ENCODE peak calls at places on chromosomes 3 and 15, in ten cellular contexts. N is HuH-7; G is activated CD4-positive, alpha-beta T cell treated with anti-CD3 and anti-CD28 coated beads, Interleukin-2, amount 50 U/mL, for 4 hours; Q is activated T-cell treated with anti-CD3 and anti-CD28 coated beads for 24 hours; Z is heart left ventricle; K is mucosa of descending colon; D is NCI-H1436; A is Caco-2; O is NCI-H2029; P is dermis microvascular lymphatic vessel endothelial cell. J is an unnamed sample.

GRCh38 chr3:141261472-141262171 is 30.0 kb downstream of the PXYLP1 start:
- DNase-seq in N (no peak), G (no peak), Q (no peak), Z (no peak), K (no peak), D (no peak), A (no peak), O (peak), P (no peak), J (no peak)

GRCh38 chr3:100402150-100402706 is 889 bp downstream of the LNP1 start:
- DNase-seq in N (no peak), G (no peak), Q (no peak), Z (no peak), K (no peak), D (peak), A (no peak), O (no peak), P (peak), J (no peak)

GRCh38 chr3:106609666-106610301 is 741.0 kb upstream of the CBLB start:
- DNase-seq in N (peak), G (peak), Q (peak), Z (peak), K (peak), D (peak), A (peak), O (peak), P (peak), J (peak)

GRCh38 chr15:56929389-56929788 is 10.9 kb downstream of the TCF12 start:
- DNase-seq in N (no peak), G (no peak), Q (no peak), Z (no peak), K (no peak), D (no peak), A (no peak), O (no peak), P (no peak), J (no peak)

GRCh38 chr3:148400754-148401153 is 296.9 kb upstream of the AGTR1 start:
- DNase-seq in N (no peak), G (no peak), Q (no peak), Z (no peak), K (no peak), D (no peak), A (no peak), O (no peak), P (no peak), J (no peak)

GRCh38 chr3:18861137-18861536 is 287.2 kb upstream of the KCNH8 start:
- DNase-seq in N (no peak), G (no peak), Q (no peak), Z (no peak), K (no peak), D (no peak), A (no peak), O (no peak), P (no peak), J (no peak)

GRCh38 chr3:178637802-178638201 is 101.6 kb downstream of the KCNMB2 start:
- DNase-seq in N (no peak), G (no peak), Q (no peak), Z (no peak), K (no peak), D (no peak), A (no peak), O (no peak), P (no peak), J (no peak)

GRCh38 chr3:133191818-133192217 is 153.6 kb downstream of the TMEM108 start:
- DNase-seq in N (no peak), G (no peak), Q (no peak), Z (no peak), K (no peak), D (no peak), A (no peak), O (no peak), P (no peak), J (no peak)

GRCh38 chr15:40399370-40399769 is 6.2 kb upstream of the IVD start:
- DNase-seq in N (no peak), G (no peak), Q (no peak), Z (no peak), K (no peak), D (no peak), A (no peak), O (no peak), P (no peak), J (no peak)

GRCh38 chr15:52247481-52247880 is 48.1 kb downstream of the MYO5C start:
- DNase-seq in N (no peak), G (no peak), Q (no peak), Z (no peak), K (no peak), D (no peak), A (no peak), O (no peak), P (no peak), J (no peak)

GRCh38 chr3:193418576-193419373 is 40.2 kb upstream of the ATP13A5 start:
- DNase-seq in N (no peak), G (no peak), Q (no peak), Z (no peak), K (no peak), D (no peak), A (no peak), O (no peak), P (no peak), J (no peak)

GRCh38 chr15:63351170-63351569 is 30.5 kb downstream of the CA12 start:
- DNase-seq in N (no peak), G (no peak), Q (no peak), Z (no peak), K (peak), D (no peak), A (no peak), O (no peak), P (no peak), J (no peak)

GRCh38 chr15:60074181-60074885 is 70.2 kb downstream of the FOXB1 start:
- DNase-seq in N (no peak), G (no peak), Q (no peak), Z (no peak), K (no peak), D (no peak), A (no peak), O (no peak), P (peak), J (no peak)

GRCh38 chr3:58384381-58385090 is 49.1 kb downstream of the PDHB start:
- DNase-seq in N (no peak), G (no peak), Q (no peak), Z (no peak), K (no peak), D (no peak), A (no peak), O (no peak), P (no peak), J (no peak)

GRCh38 chr3:128273116-128273840 is 120.0 kb downstream of the EEFSEC start:
- DNase-seq in N (no peak), G (no peak), Q (no peak), Z (peak), K (no peak), D (no peak), A (no peak), O (no peak), P (no peak), J (no peak)

GRCh38 chr15:92808611-92809063 is 91.5 kb upstream of the CHD2 start:
- DNase-seq in N (peak), G (no peak), Q (no peak), Z (peak), K (peak), D (no peak), A (no peak), O (no peak), P (peak), J (no peak)

GRCh38 chr3:54506603-54507002 is 384.3 kb downstream of the CACNA2D3 start:
- DNase-seq in N (no peak), G (no peak), Q (no peak), Z (no peak), K (no peak), D (no peak), A (no peak), O (no peak), P (no peak), J (no peak)

J was measured in stimulated activated naive CD4-positive, alpha-beta T cell treated with Interleukin-2 at 50 U/mL for 16 hours.